ENCODE peak calls at places on chromosomes 5 and 9, in five cellular contexts. P, E, B, K and S are unnamed samples.

GRCh38 chr9:115264333-115264732 is 146.4 kb upstream of the TNC start:
- DNase-seq in K (no peak), P (no peak), E (no peak), B (peak), S (no peak)

GRCh38 chr9:137820161-137820855 is 57.3 kb upstream of the CACNA1B start:
- DNase-seq in E (no peak), B (peak), P (no peak), K (no peak), S (no peak)

GRCh38 chr5:66209350-66209749 is 65.2 kb downstream of the SREK1 start:
- DNase-seq in B (no peak), P (peak), K (no peak), E (no peak), S (no peak)

GRCh38 chr5:65105301-65105700 is 336.6 kb downstream of the CWC27 start:
- DNase-seq in P (no peak), E (no peak), K (no peak), B (no peak), S (no peak)

GRCh38 chr5:11851402-11851801 is 52.8 kb downstream of the CTNND2 start:
- DNase-seq in P (no peak), B (no peak), K (no peak), E (no peak), S (no peak)

GRCh38 chr9:112642126-112642525 is 75.8 kb downstream of the INIP start:
- DNase-seq in K (no peak), B (no peak), E (no peak), P (no peak), S (no peak)

GRCh38 chr5:132488590-132488989 is 2.0 kb downstream of the IRF1 start:
- DNase-seq in K (no peak), E (no peak), P (no peak), B (no peak), S (no peak)

GRCh38 chr5:113090336-113091106 is 113.9 kb downstream of the DCP2 start:
- DNase-seq in E (no peak), K (peak), P (no peak), B (no peak), S (no peak)

GRCh38 chr9:72954431-72955420 is 1.9 kb upstream of the ALDH1A1 start:
- DNase-seq in B (no peak), E (no peak), K (peak), P (peak), S (no peak)

GRCh38 chr9:128554155-128554862 is 1.9 kb downstream of the SPTAN1 start:
- DNase-seq in B (peak), K (peak), E (peak), P (peak), S (no peak)

GRCh38 chr5:33611882-33612281 is 171.1 kb downstream of the TARS1 start:
- DNase-seq in B (peak), E (no peak), P (no peak), K (no peak), S (no peak)

GRCh38 chr5:172637740-172638139 is 3.3 kb upstream of the NEURL1B start:
- DNase-seq in B (no peak), P (no peak), K (peak), E (no peak), S (no peak)

GRCh38 chr9:129391215-129391614 is 213.2 kb upstream of the IER5L start:
- DNase-seq in B (no peak), K (no peak), P (no peak), E (no peak), S (no peak)

GRCh38 chr5:122120493-122120892 is 8.9 kb upstream of the ZNF474 start:
- DNase-seq in K (no peak), B (no peak), E (no peak), P (no peak), S (no peak)

GRCh38 chr5:1768283-1769000 is 31.2 kb downstream of the MRPL36 start:
- DNase-seq in B (no peak), K (no peak), E (no peak), P (no peak), S (no peak)

GRCh38 chr5:140648132-140648432 is 453 bp downstream of the IK start:
- DNase-seq in B (no peak), K (no peak), P (no peak), E (no peak), S (no peak)

GRCh38 chr5:149886697-149887470 is 57.7 kb downstream of the PDE6A start:
- DNase-seq in P (no peak), E (no peak), K (no peak), B (peak), S (no peak)

GRCh38 chr9:17776735-17777134 is 197.9 kb downstream of the SH3GL2 start:
- DNase-seq in K (no peak), P (no peak), E (peak), B (no peak), S (no peak)

GRCh38 chr5:31096238-31096865 is 97.1 kb upstream of the CDH6 start:
- DNase-seq in B (peak), E (no peak), K (no peak), P (no peak), S (no peak)

GRCh38 chr5:33336911-33337620 is 103.7 kb upstream of the TARS1 start:
- DNase-seq in E (no peak), P (no peak), B (peak), K (no peak), S (no peak)

DNA sequence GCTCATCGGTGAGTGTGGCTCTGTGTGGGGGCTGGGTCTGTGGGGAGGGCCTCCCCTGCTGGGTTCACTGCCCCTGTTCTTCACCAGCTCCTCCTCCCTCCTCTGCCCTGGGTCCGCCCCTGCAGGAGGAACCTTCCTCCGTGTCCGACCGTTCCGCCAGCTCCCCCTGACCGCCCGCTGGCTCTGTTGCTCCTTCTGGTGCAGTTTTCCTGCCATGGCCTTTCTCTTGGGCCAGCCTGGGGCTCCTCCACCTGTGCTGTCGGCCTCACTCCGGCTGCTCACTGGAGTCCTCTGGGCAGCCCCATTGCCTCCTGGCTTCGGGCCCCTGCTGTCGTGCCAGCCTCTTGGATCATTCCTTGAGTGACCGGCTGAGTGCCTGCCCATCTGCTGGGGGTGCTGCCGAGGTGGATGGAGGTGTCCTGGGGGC is 12.3 kb downstream of the RNU6ATAC start:
- DNase-seq in P (no peak), E (no peak), B (no peak), K (no peak), S (no peak)
- TF ChIP-seq POLR2A in P (no peak), E (no peak), B (no peak), K (no peak), S (no peak)

GRCh38 chr5:135578685-135579341 is at the start of gene CXCL14:
- DNase-seq in K (no peak), P (no peak), E (no peak), B (peak), S (no peak)
- TF ChIP-seq POLR2A in K (no peak), P (no peak), E (no peak), B (no peak), S (no peak)

DNA sequence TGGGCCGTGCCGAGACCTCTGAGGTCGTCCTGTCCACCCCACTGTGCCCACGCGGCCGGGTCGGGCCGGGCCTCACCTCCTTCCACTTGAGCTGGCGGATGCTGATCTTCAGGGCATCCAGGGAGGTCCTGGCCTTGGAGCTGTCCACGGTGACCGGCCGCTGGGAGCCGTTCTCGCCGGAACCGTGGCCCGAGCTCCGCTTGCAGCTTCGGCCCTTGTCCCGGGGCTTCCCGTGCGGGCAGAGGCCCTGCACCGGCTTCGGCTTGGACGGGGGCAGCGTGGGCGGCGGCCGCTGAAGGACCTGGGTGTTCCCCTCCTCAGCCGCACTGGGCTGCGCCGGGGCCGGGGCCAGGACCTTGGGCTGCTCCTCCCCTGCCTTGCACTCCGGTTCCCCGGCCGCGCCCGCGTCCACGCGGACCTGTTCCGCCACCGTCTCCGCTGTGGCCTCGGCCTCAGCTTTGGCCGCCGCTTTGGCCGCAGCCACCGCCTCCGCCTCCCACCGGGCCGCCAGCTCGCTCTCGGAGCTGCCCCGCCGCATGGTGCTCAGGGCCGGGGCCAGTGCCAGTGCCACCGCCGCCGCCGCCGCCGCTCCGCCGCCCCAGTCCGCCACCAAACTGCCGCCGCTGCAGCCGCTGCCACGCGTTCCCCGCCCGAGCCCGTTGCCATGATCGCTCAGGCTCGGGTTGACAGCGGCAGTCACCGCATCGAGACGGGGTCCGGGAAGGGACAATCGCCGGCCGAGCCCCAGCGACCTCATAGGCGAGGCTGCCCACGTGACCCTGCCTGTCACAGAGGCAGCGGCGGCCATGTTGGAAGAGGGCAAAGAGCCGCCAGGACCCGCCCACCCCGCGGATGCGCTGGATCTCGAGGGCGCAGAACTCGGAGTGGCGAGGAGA is at the start of gene TTLL11:
- DNase-seq in B (peak), P (peak), K (peak), E (peak), S (peak)
- TF ChIP-seq POLR2A in B (no peak), P (peak), K (no peak), E (peak), S (peak)

DNA sequence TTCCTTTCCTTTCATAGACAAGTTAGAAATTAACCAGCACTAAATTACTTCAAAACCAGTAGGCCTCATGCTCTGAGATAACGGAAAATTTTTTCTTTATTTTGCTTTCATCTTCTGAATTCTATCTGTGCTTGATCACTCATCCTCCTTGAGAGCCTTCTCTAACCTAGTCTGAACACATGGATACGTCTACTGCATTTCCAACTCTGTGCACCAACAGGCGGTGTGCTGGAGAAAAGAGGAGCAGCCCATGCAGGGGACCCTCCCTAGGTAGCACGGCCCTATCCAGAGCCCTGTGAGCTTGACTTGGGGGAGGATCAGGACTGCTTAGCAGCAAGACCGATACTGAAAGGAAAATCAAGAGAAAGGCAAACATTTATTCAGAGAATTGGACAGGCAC is 149.8 kb downstream of the AUH start:
- DNase-seq in K (no peak), E (no peak), B (no peak), P (no peak), S (no peak)
- TF ChIP-seq POLR2A in K (no peak), E (no peak), B (no peak), P (no peak), S (no peak)

GRCh38 chr5:179616002-179616594 is 7.4 kb downstream of the HNRNPH1 start:
- DNase-seq in K (no peak), E (no peak), B (no peak), P (no peak), S (no peak)
- TF ChIP-seq POLR2A in K (no peak), E (no peak), B (no peak), P (no peak), S (no peak)

DNA sequence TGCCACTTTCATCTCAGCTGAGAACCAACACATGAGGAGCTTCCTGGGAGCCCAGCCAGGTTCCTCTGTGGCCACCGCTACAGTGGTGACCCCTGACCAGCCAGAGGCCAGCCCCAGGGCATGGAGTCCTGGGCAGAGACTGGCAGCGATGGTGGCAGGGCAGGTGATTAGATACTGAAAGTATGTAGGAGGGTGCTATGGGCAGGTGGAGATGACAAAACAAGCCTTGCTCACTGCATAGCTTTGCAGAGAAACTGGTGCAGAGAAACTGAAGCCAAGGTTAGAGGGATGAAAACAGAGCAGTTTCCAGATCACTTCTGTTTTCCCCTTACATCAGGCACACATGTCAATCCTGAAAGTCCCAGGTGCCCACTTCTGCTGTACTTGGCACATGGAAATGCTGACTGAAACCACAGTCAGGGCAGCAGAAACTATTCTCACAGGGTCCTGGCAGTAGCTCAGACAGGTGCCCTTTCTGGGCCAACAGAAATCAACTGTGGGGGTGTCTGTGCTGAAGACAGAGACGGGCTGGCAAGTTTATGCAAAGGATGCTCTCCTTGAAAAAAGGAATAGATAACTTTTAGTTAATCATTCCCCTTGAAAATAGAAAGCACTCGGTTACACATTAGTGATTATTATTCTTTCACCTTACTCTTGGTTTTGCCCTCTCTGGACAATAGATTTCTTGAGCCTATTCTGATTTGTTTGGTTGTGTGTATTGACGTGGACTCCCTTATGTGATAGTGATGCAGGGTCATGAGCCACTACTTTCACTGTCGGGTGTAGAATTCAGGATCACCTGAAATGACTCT is 90.3 kb downstream of the ANKRD55 start:
- DNase-seq in E (no peak), K (no peak), P (no peak), B (no peak), S (no peak)
- TF ChIP-seq POLR2A in E (no peak), K (no peak), P (no peak), B (no peak), S (no peak)

GRCh38 chr9:134382733-134383132 is 56.5 kb downstream of the RXRA start:
- DNase-seq in E (no peak), P (no peak), B (no peak), K (no peak), S (no peak)
- TF ChIP-seq POLR2A in E (no peak), P (no peak), B (no peak), K (no peak), S (no peak)

DNA sequence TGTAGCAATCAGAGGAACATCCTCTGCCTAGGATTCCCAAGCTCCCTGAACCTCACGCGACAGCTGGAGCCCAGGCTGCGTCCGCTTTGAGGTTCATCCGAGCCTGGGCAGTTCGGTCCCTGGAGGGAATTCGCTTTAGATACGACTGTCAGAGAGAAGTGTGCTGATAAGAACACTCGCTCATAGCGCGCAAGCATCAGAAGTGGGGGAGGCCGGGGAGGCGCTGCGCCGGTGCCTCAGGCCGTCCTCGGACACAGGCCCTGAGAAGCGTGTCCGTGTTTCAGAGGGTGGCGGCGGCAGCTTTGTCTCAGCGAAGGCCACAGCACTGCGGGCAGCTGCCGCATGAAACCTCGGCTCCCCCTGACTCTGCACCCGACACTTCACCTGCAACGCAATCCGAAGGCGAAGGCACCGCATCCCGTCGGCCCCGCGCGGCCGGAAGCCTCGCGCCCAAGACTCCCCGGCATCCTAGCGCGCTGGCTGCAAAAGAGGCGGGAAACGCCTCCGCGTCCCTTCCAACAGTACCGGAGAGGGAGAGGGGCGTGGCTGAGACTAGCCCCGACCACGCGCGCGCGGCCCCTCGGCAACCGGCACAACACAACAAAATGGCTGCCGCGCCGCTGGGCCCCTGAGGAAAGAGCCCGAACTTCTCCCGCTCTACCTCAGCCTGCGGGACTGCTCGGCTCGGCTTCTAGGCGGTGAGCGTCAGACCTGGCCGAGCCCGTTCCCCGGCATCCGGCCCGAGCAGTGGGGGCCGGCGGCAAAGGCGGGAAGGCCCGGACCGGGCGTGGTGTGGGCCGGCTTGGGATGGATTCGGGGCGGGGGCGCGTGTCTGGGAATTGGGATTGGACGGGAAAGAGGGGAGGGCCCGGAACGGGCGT is at the start of gene CNTRL:
- DNase-seq in B (peak), E (peak), K (peak), P (peak), S (peak)
- TF ChIP-seq POLR2A in B (peak), E (no peak), K (peak), P (peak), S (peak)